ENCODE peak calls at places on chromosomes 11 and 22, in nine cellular contexts. J is GM23338; N is NCI-H446 treated with DMSO at 0.1 percent for 48 hours; G is body of pancreas; E is HEK293T; X is SK-N-DZ; H is M059J; A is activated naive CD8-positive, alpha-beta T cell treated with anti-CD3 and anti-CD28 coated beads for 36 hours; I is activated CD4-positive, alpha-beta T cell treated with anti-CD3 and anti-CD28 coated beads for 1 hour. B is an unnamed sample.

GRCh38 chr11:77163271-77163670 is 35.2 kb downstream of the MYO7A start:
- DNase-seq in J (no peak), N (no peak), G (no peak), E (no peak), X (no peak), H (no peak), A (no peak), I (no peak), B (no peak)

GRCh38 chr11:70546179-70546940 is 148.0 kb downstream of the CTTN start:
- DNase-seq in J (no peak), N (no peak), G (no peak), E (no peak), X (no peak), H (no peak), A (no peak), I (no peak), B (no peak)

GRCh38 chr11:20192151-20192550 is 31.9 kb upstream of the DBX1 start:
- DNase-seq in J (no peak), N (no peak), G (no peak), E (no peak), X (no peak), H (no peak), A (no peak), I (no peak), B (no peak)

GRCh38 chr11:110100476-110101240 is 7.5 kb downstream of the ZC3H12C start:
- DNase-seq in J (no peak), N (no peak), G (no peak), E (no peak), X (no peak), H (no peak), A (no peak), I (no peak), B (no peak)

GRCh38 chr11:69822676-69823494 is 3.7 kb upstream of the FGF3 start:
- DNase-seq in J (no peak), N (no peak), G (no peak), E (no peak), X (no peak), H (no peak), A (no peak), I (no peak), B (no peak)

GRCh38 chr11:105202844-105203548 is 63.4 kb upstream of the CARD18 start:
- DNase-seq in J (no peak), N (no peak), G (peak; percentile 28), E (no peak), X (no peak), H (peak; percentile 89), A (no peak), I (no peak), B (no peak)

GRCh38 chr22:41238570-41239442 is 1.9 kb downstream of the CHADL start:
- DNase-seq in J (no peak), N (no peak), G (no peak), E (no peak), X (no peak), H (no peak), A (no peak), I (no peak), B (no peak)

GRCh38 chr22:44181033-44181911 is 547 bp downstream of the PARVG start:
- DNase-seq in J (no peak), N (no peak), G (no peak), E (no peak), X (no peak), H (peak; percentile 15), A (peak; percentile 69), I (peak; percentile 43), B (no peak)

GRCh38 chr11:60924110-60924905 is at the start of gene TMEM132A:
- DNase-seq in J (peak; percentile 93), N (peak; percentile 25), G (peak; percentile 78), E (peak; percentile 89), X (peak; percentile 77), H (peak; percentile 65), A (no peak), I (no peak), B (peak; percentile 48)

GRCh38 chr11:17267576-17267975 is 9.0 kb upstream of the NUCB2 start:
- DNase-seq in J (peak; percentile 1), N (no peak), G (no peak), E (no peak), X (no peak), H (peak; percentile 99), A (no peak), I (no peak), B (no peak)

GRCh38 chr11:36034572-36035331 is 90.9 kb downstream of the LDLRAD3 start:
- DNase-seq in J (no peak), N (no peak), G (no peak), E (no peak), X (no peak), H (peak; percentile 97), A (no peak), I (no peak), B (no peak)

GRCh38 chr11:40273192-40273732 is 1186.2 kb downstream of the LRRC4C start:
- DNase-seq in J (no peak), N (no peak), G (no peak), E (no peak), X (peak; percentile 91), H (no peak), A (no peak), I (no peak), B (no peak)

GRCh38 chr22:33879796-33880195 is 40.5 kb downstream of the LARGE1 start:
- DNase-seq in J (no peak), N (no peak), G (no peak), E (no peak), X (no peak), H (no peak), A (no peak), I (no peak), B (no peak)

GRCh38 chr11:134667505-134667904 is 255.5 kb upstream of the B3GAT1 start:
- DNase-seq in J (no peak), N (no peak), G (no peak), E (no peak), X (no peak), H (no peak), A (no peak), I (no peak), B (peak; percentile 21)

GRCh38 chr11:75565221-75565814 is 3.3 kb downstream of the SERPINH1 start:
- DNase-seq in J (no peak), N (no peak), G (peak; percentile 42), E (no peak), X (no peak), H (peak; percentile 93), A (no peak), I (no peak), B (no peak)

GRCh38 chr22:26416670-26417270 is 12.3 kb upstream of the ASPHD2 start:
- DNase-seq in J (peak; percentile 83), N (no peak), G (no peak), E (no peak), X (no peak), H (peak; percentile 82), A (no peak), I (no peak), B (no peak)

GRCh38 chr22:36027579-36027959 is 1.1 kb downstream of the RBFOX2 start:
- DNase-seq in J (no peak), N (no peak), G (no peak), E (no peak), X (no peak), H (peak; percentile 47), A (peak; percentile 4), I (no peak), B (no peak)

GRCh38 chr11:83721286-83721685 is 435.1 kb upstream of the CCDC90B start:
- DNase-seq in J (no peak), N (no peak), G (no peak), E (no peak), X (no peak), H (no peak), A (no peak), I (no peak), B (no peak)

GRCh38 chr11:131354251-131354701 is 16.1 kb upstream of the NTM start:
- DNase-seq in J (peak; percentile 38), N (no peak), G (no peak), E (no peak), X (no peak), H (peak; percentile 7), A (no peak), I (no peak), B (no peak)

GRCh38 chr11:79419120-79419519 is 21.7 kb downstream of the TENM4 start:
- DNase-seq in J (no peak), N (no peak), G (no peak), E (no peak), X (no peak), H (peak; percentile 96), A (no peak), I (no peak), B (no peak)

B was measured in lung.